ENCODE peak calls at places on chromosome 16, in ten cellular contexts. B, A, V, X, S, G, D, U, T and H are unnamed samples.

GRCh38 chr16:51553314-51553713 is 402.2 kb upstream of the SALL1 start:
- DNase-seq in B (no peak), D (no peak), X (no peak), S (no peak), T (no peak), G (no peak), V (no peak), A (no peak), U (no peak), H (no peak)

GRCh38 chr16:66639091-66639885 is 34.8 kb downstream of the CMTM3 start:
- DNase-seq in B (no peak), A (no peak), X (peak; percentile 80), T (no peak), D (no peak), S (no peak), V (no peak), G (no peak), U (no peak), H (no peak)

GRCh38 chr16:67529639-67530012 is 997 bp downstream of the RIPOR1 start:
- DNase-seq in X (peak; percentile 25), G (no peak), T (no peak), D (no peak), S (peak; percentile 79), B (no peak), A (no peak), V (no peak), U (no peak), H (no peak)

GRCh38 chr16:84183911-84184310 is 2.9 kb downstream of the TAF1C start:
- DNase-seq in U (no peak), X (no peak), S (peak; percentile 66), G (no peak), A (no peak), B (no peak), T (no peak), D (no peak), V (no peak), H (no peak)

GRCh38 chr16:16100631-16101030 is 122.7 kb downstream of the ABCC6 start:
- DNase-seq in X (no peak), V (no peak), A (no peak), D (no peak), U (no peak), T (no peak), S (no peak), G (no peak), B (no peak), H (no peak)

GRCh38 chr16:28295213-28295612 is 2.9 kb downstream of the SBK1 start:
- DNase-seq in D (no peak), U (no peak), G (no peak), S (no peak), B (no peak), A (no peak), V (no peak), X (no peak), T (no peak), H (no peak)

GRCh38 chr16:1863681-1864460 is 8.1 kb downstream of the MEIOB start:
- DNase-seq in V (no peak), G (no peak), X (peak; percentile 33), A (no peak), T (no peak), B (no peak), S (no peak), D (no peak), U (no peak), H (peak; percentile 47)

GRCh38 chr16:68090109-68090508 is 4.9 kb downstream of the NFATC3 start:
- DNase-seq in T (no peak), V (no peak), X (no peak), B (no peak), U (no peak), S (no peak), A (no peak), G (no peak), D (no peak), H (no peak)

GRCh38 chr16:88602091-88602490 is 31.9 kb downstream of the ZC3H18 start:
- DNase-seq in U (no peak), G (no peak), D (no peak), T (no peak), B (no peak), X (no peak), A (no peak), V (no peak), S (no peak), H (no peak)

GRCh38 chr16:2151188-2152091 is 3.0 kb downstream of the RAB26 start:
- DNase-seq in D (no peak), A (peak; percentile 66), U (no peak), B (no peak), S (no peak), X (no peak), T (no peak), V (no peak), G (no peak), H (no peak)

GRCh38 chr16:67504190-67505021 is 21.1 kb upstream of the AGRP start:
- DNase-seq in B (no peak), U (no peak), X (peak; percentile 28), G (peak; percentile 68), T (peak; percentile 52), A (peak; percentile 80), V (no peak), D (no peak), S (no peak), H (peak; percentile 39)

GRCh38 chr16:22664132-22664531 is 149.8 kb upstream of the HS3ST2 start:
- DNase-seq in U (no peak), D (no peak), A (no peak), B (no peak), X (no peak), T (no peak), S (peak; percentile 66), G (no peak), V (no peak), H (no peak)

DNA sequence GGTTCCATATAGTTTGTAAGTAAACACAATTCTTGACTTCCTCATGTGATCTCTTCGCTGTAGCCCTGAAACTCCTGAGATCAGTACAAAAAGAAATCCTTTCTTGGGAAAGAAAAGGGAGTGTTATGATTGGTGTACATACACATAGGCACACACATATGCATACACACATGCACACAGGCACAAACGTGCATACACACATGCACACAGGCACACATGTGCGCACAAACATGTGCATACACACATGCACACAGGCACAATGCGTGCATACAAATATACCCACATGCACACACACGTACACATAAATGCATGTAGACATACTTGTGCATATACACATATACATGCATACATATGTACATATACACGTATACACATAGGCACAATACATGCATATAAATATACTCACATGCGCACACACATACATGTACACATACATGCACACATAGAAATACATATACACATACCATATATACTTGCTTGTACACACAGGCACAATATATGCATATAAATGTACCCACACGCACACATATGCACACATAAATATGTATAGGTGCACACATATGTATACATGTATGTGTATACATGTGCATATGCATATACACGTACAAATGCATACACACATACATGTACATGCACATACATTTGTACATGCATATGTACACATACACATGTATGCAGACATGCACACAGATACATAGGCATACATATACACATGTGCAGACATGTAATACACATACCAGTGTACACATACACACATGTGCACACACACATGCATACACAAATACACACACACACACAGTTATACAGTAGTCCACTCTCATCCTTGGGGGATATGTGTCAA is 26.4 kb downstream of the CMIP start:
- DNase-seq in G (no peak), A (peak; percentile 10), D (no peak), V (no peak), S (no peak), X (no peak), B (no peak), T (no peak), U (no peak), H (no peak)
- H3K4me3 ChIP-seq in G (no peak overlapping the region), A (no peak overlapping the region), D (no peak overlapping the region), V (no peak overlapping the region), S (no peak overlapping the region), X (no peak overlapping the region), B (peak overlapping the region; percentile 45), T (no peak overlapping the region), U (no peak overlapping the region), H (no peak overlapping the region)

GRCh38 chr16:85798283-85798776 is 1.0 kb downstream of the EMC8 start:
- DNase-seq in D (no peak), B (no peak), S (no peak), T (no peak), X (no peak), V (no peak), U (no peak), A (peak; percentile 33), G (no peak), H (no peak)
- H3K27ac ChIP-seq in D (no peak overlapping the region), B (peak overlapping the region; percentile 57), S (no peak overlapping the region), T (no peak overlapping the region), X (peak overlapping the region; percentile 78), V (no peak overlapping the region), U (no peak overlapping the region), A (no peak overlapping the region), G (no peak overlapping the region), H (no peak overlapping the region)

DNA sequence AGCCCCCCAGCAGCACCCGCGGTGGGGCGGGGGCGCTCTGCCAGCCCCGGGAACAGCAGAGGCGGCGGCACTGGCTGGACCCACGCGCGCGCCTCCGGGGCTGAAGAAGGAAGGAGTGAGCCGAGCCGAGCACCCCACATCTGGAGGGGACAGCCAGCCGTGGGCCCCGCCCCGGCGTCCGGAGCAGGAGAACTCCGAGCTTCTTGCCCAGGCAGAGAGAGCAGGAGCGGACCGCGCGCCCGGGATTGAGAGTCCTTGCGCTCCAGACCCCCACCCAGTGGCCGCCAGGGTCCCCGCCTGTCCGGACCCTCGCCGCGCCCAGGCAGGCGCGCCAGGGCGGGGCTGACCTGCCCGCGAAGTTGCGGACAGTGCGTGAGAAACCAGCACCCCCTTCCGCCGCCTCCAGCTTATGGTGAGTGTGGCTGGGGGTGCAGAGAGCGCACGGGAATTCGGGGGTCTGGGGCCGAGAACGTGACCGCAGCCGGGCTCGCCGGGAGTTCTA is 921.9 kb upstream of the EEF2KMT start:
- DNase-seq in S (no peak), A (peak; percentile 71), G (no peak), V (peak; percentile 38), X (peak; percentile 1), T (no peak), D (no peak), B (no peak), U (no peak), H (no peak)
- H3K4me3 ChIP-seq in S (peak overlapping the region; percentile 36), A (no peak overlapping the region), G (peak overlapping the region; percentile 7), V (peak overlapping the region; percentile 65), X (no peak overlapping the region), T (no peak overlapping the region), D (no peak overlapping the region), B (no peak overlapping the region), U (peak overlapping the region; percentile 13), H (no peak overlapping the region)

GRCh38 chr16:17301593-17302135 is 169.1 kb downstream of the XYLT1 start:
- DNase-seq in D (no peak), T (no peak), U (no peak), B (no peak), X (no peak), G (peak; percentile 50), A (no peak), S (no peak), V (no peak), H (no peak)

GRCh38 chr16:17301184-17301583 is 169.6 kb downstream of the XYLT1 start:
- DNase-seq in S (no peak), U (no peak), T (no peak), A (no peak), G (no peak), X (no peak), D (no peak), V (no peak), B (no peak), H (no peak)

GRCh38 chr16:17302213-17302612 is 168.5 kb downstream of the XYLT1 start:
- DNase-seq in A (no peak), V (no peak), D (no peak), B (no peak), G (peak; percentile 31), S (no peak), U (no peak), T (no peak), X (no peak), H (no peak)

GRCh38 chr16:17303101-17303500 is 167.7 kb downstream of the XYLT1 start:
- DNase-seq in S (no peak), U (no peak), G (peak; percentile 66), T (no peak), V (no peak), X (no peak), A (no peak), D (no peak), B (no peak), H (no peak)

GRCh38 chr16:17302620-17303019 is 168.1 kb downstream of the XYLT1 start:
- DNase-seq in D (no peak), T (no peak), G (no peak), U (no peak), X (peak; percentile 50), S (no peak), B (no peak), A (no peak), V (no peak), H (no peak)
- H3K27ac ChIP-seq in D (no peak overlapping the region), T (no peak overlapping the region), G (peak overlapping the region; percentile 36), U (peak overlapping the region; percentile 86), X (no peak overlapping the region), S (no peak overlapping the region), B (no peak overlapping the region), A (no peak overlapping the region), V (no peak overlapping the region), H (no peak overlapping the region)